ENCODE peak calls at places on chromosomes 16 and 17, in five cellular contexts. One of them, this sample, is unnamed.

GRCh38 chr17:64785050-64785449 is 122.9 kb upstream of the SMURF2 start:
- DNase-seq in transverse colon: no peak
- DNase-seq in GM12878: no peak
- DNase-seq in stomach: no peak
- DNase-seq in esophagus muscularis mucosa: no peak
- DNase-seq in this sample: no peak

GRCh38 chr17:39177256-39177655 is 11.3 kb upstream of the ARL5C start:
- DNase-seq in transverse colon: no peak
- DNase-seq in GM12878: no peak
- DNase-seq in stomach: no peak
- DNase-seq in esophagus muscularis mucosa: no peak
- DNase-seq in this sample: no peak

GRCh38 chr17:42924891-42925290 is 24.3 kb downstream of the G6PC1 start:
- DNase-seq in transverse colon: no peak
- DNase-seq in GM12878: no peak
- DNase-seq in stomach: no peak
- DNase-seq in esophagus muscularis mucosa: no peak
- DNase-seq in this sample: peak

GRCh38 chr16:17177968-17178880 is 292.5 kb downstream of the XYLT1 start:
- DNase-seq in transverse colon: no peak
- DNase-seq in GM12878: no peak
- DNase-seq in stomach: no peak
- DNase-seq in esophagus muscularis mucosa: no peak
- DNase-seq in this sample: no peak

GRCh38 chr16:76535-77272 is 1.3 kb upstream of the MPG start:
- DNase-seq in transverse colon: peak
- DNase-seq in GM12878: no peak
- DNase-seq in stomach: peak
- DNase-seq in esophagus muscularis mucosa: no peak
- DNase-seq in this sample: peak

GRCh38 chr16:22789281-22789945 is 24.5 kb upstream of the HS3ST2 start:
- DNase-seq in transverse colon: no peak
- DNase-seq in GM12878: no peak
- DNase-seq in stomach: no peak
- DNase-seq in esophagus muscularis mucosa: no peak
- DNase-seq in this sample: no peak

GRCh38 chr17:42675348-42675983 is 1.3 kb downstream of the PLEKHH3 start:
- DNase-seq in transverse colon: peak
- DNase-seq in GM12878: no peak
- DNase-seq in stomach: peak
- DNase-seq in esophagus muscularis mucosa: no peak
- DNase-seq in this sample: no peak

GRCh38 chr17:63434951-63435571 is 11.0 kb downstream of the CYB561 start:
- DNase-seq in transverse colon: peak
- DNase-seq in GM12878: no peak
- DNase-seq in stomach: peak
- DNase-seq in esophagus muscularis mucosa: no peak
- DNase-seq in this sample: peak

GRCh38 chr17:7711356-7711755 is 6.2 kb upstream of the DNAH2 start:
- DNase-seq in transverse colon: no peak
- DNase-seq in GM12878: no peak
- DNase-seq in stomach: no peak
- DNase-seq in esophagus muscularis mucosa: no peak
- DNase-seq in this sample: no peak

GRCh38 chr16:88810868-88811599 is 694 bp downstream of the APRT start:
- DNase-seq in transverse colon: peak
- DNase-seq in GM12878: no peak
- DNase-seq in stomach: peak
- DNase-seq in esophagus muscularis mucosa: no peak
- DNase-seq in this sample: peak

GRCh38 chr16:47461598-47462266 is 601 bp downstream of the PHKB start:
- DNase-seq in transverse colon: peak
- DNase-seq in GM12878: no peak
- DNase-seq in stomach: no peak
- DNase-seq in esophagus muscularis mucosa: no peak
- DNase-seq in this sample: peak

GRCh38 chr17:55402374-55402773 is 19.3 kb downstream of the MMD start:
- DNase-seq in transverse colon: no peak
- DNase-seq in GM12878: no peak
- DNase-seq in stomach: no peak
- DNase-seq in esophagus muscularis mucosa: no peak
- DNase-seq in this sample: no peak

GRCh38 chr16:64092284-64092683 is 1029.6 kb downstream of the CDH11 start:
- DNase-seq in transverse colon: no peak
- DNase-seq in GM12878: no peak
- DNase-seq in stomach: no peak
- DNase-seq in esophagus muscularis mucosa: no peak
- DNase-seq in this sample: no peak

GRCh38 chr17:29561541-29562517 is 5.0 kb downstream of the ABHD15 start:
- DNase-seq in transverse colon: peak
- DNase-seq in GM12878: no peak
- DNase-seq in stomach: no peak
- DNase-seq in esophagus muscularis mucosa: no peak
- DNase-seq in this sample: no peak

DNA sequence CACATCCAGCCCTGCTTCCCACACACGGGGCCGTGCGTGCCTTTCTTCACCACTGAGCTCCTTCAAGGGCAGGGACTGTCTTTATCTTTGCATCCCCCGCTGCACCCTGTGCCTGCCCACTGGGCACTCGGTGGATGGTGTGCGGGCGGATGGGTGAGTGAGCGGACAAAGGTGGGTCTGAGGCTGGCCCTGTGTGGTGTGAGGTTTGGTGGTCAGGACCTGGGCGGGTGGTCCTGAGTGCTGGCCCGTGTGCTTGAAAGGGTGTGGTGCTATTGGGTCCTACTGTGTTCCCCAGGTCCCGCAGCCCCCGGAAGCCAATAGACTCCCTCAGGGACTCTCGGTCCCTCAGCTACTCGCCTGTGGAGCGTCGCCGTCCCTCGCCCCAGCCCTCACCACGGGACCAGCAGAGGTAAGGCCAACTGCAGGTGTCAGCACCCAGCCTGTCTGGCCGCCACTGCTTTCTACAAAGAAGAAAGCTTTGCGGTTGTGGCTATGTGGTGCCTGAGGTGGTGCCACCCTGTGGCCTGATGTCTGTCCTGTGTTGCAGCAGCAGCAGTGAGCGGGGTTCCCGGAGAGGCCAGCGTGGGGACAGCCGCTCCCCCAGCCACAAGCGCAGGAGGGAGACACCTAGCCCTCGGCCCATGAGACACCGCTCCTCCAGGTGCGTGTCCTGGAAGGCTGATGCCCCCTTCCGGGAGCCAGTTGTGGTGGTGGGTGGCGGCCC is 6.9 kb downstream of the ELOB start:
- DNase-seq in transverse colon: no peak
- DNase-seq in GM12878: no peak
- DNase-seq in stomach: no peak
- DNase-seq in esophagus muscularis mucosa: no peak
- DNase-seq in this sample: no peak
- TF ChIP-seq POLR2AphosphoS5 in transverse colon: peak
- TF ChIP-seq POLR2AphosphoS5 in GM12878: peak
- TF ChIP-seq POLR2AphosphoS5 in stomach: no peak
- TF ChIP-seq POLR2AphosphoS5 in esophagus muscularis mucosa: no peak
- TF ChIP-seq POLR2AphosphoS5 in this sample: no peak

DNA sequence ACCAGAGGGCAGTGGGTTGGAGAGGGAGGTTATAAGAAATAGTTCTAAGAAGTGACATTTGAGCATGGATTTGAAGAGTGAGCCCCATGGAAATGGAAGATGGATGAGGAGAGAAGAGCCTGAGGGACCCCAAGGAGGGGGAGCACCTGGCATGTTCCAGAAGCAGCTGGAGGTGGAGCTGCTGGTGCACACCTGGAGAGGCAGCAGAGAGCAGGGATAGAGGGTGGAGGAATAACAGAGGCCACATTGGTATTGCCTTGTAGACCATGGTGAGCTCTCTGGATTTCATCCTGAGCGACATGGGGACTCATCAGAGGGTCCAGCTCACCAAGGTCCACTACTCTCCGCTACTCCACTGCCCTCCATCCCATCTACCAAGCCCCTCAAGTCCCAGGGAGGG is 22.3 kb upstream of the KDM8 start:
- DNase-seq in transverse colon: no peak
- DNase-seq in GM12878: no peak
- DNase-seq in stomach: no peak
- DNase-seq in esophagus muscularis mucosa: no peak
- DNase-seq in this sample: no peak
- TF ChIP-seq CTCF in transverse colon: no peak
- TF ChIP-seq CTCF in GM12878: peak
- TF ChIP-seq CTCF in stomach: no peak
- TF ChIP-seq CTCF in esophagus muscularis mucosa: no peak
- TF ChIP-seq CTCF in this sample: no peak

GRCh38 chr17:77445030-77445907 is 304.5 kb downstream of the SEC14L1 start:
- DNase-seq in transverse colon: peak
- DNase-seq in GM12878: peak
- DNase-seq in stomach: peak
- DNase-seq in esophagus muscularis mucosa: no peak
- DNase-seq in this sample: no peak
- TF ChIP-seq POLR2A in transverse colon: peak
- TF ChIP-seq POLR2A in GM12878: peak
- TF ChIP-seq POLR2A in stomach: no peak
- TF ChIP-seq POLR2A in esophagus muscularis mucosa: no peak
- TF ChIP-seq POLR2A in this sample: no peak

GRCh38 chr16:6377956-6378355 is 954.7 kb upstream of the RBFOX1 start:
- DNase-seq in transverse colon: no peak
- DNase-seq in GM12878: no peak
- DNase-seq in stomach: no peak
- DNase-seq in esophagus muscularis mucosa: peak
- DNase-seq in this sample: no peak

GRCh38 chr16:6375471-6376075 is 957.1 kb upstream of the RBFOX1 start:
- DNase-seq in transverse colon: no peak
- DNase-seq in GM12878: no peak
- DNase-seq in stomach: no peak
- DNase-seq in esophagus muscularis mucosa: no peak
- DNase-seq in this sample: no peak

DNA sequence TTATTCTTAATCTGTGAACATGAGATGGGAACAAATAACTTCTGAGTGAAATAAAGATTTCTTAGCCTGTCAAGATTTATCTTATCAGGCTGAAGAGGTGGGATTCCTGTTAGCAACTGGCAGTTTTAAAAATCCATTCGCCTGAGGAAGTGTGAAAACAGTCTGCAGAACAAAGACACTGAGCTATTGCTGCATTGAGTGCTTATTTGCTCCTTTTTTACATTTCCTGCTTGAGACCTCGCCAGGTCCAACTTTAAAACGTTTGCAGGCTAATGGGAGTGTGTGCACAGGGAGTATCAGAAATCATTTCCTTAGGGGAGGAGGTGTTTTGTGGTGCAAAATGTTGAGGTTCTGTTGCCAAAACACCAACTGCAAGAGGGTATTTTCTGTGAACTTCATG is 957.8 kb upstream of the RBFOX1 start:
- DNase-seq in transverse colon: no peak
- DNase-seq in GM12878: no peak
- DNase-seq in stomach: no peak
- DNase-seq in esophagus muscularis mucosa: no peak
- DNase-seq in this sample: no peak
- TF ChIP-seq POLR2AphosphoS5 in transverse colon: no peak
- TF ChIP-seq POLR2AphosphoS5 in GM12878: no peak
- TF ChIP-seq POLR2AphosphoS5 in stomach: no peak
- TF ChIP-seq POLR2AphosphoS5 in esophagus muscularis mucosa: no peak
- TF ChIP-seq POLR2AphosphoS5 in this sample: no peak

DNA sequence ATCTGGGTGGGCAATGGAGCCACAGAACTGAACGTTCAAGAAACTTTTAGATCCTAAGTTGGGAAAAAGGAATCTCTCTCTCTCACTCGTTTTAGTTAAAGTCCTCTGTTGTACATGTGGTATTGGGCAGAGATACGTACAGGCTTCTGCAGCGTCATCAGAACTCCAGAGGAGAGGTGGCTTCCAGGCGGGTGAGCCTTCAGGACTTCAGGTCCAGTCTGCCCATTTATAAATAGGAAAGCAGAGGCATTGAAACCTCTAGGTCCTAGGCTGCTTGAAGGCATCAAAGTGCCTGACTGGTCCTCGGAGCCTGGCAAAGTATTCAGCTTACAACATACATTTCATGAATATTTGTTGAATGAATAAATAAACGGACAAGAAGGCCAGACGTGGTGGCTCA is 8.1 kb upstream of the TNFRSF13B start:
- DNase-seq in transverse colon: no peak
- DNase-seq in GM12878: no peak
- DNase-seq in stomach: no peak
- DNase-seq in esophagus muscularis mucosa: no peak
- DNase-seq in this sample: no peak
- TF ChIP-seq CTCF in transverse colon: no peak
- TF ChIP-seq CTCF in GM12878: no peak
- TF ChIP-seq CTCF in stomach: no peak
- TF ChIP-seq CTCF in esophagus muscularis mucosa: no peak
- TF ChIP-seq CTCF in this sample: no peak

DNA sequence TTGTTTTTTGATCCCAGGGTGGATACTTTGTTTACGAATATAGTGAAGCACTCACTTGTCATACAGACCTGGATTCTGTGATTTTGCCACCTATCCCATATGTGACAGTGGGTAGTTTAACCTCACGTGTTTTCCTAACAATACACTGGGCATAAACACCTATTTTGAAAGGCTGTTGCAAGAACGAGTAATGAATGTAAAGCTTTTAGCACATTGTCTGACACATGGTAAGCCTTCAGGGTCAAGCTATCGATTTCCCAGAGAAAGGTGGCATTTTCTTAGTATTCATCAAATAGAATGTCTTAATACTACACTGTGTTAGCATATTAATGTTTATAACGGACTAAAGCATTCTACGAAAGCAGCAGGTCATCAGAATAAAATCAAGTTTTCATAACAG is 1.9 kb downstream of the CHTF8 start:
- DNase-seq in transverse colon: no peak
- DNase-seq in GM12878: no peak
- DNase-seq in stomach: no peak
- DNase-seq in esophagus muscularis mucosa: no peak
- DNase-seq in this sample: no peak
- TF ChIP-seq POLR2A in transverse colon: no peak
- TF ChIP-seq POLR2A in GM12878: no peak
- TF ChIP-seq POLR2A in stomach: no peak
- TF ChIP-seq POLR2A in esophagus muscularis mucosa: no peak
- TF ChIP-seq POLR2A in this sample: no peak